ENCODE peak calls at places on chromosomes 3 and 15, in five cellular contexts. Y, G, S, Q and E are unnamed samples.

GRCh38 chr3:184335291-184335660 is 2.1 kb upstream of the FAM131A start:
- DNase-seq in S (no peak), Y (no peak), G (no peak), Q (peak; percentile 56), E (no peak)

GRCh38 chr15:99143655-99144610 is 39.1 kb downstream of the SYNM start:
- DNase-seq in S (no peak), Y (peak; percentile 35), G (no peak), Q (no peak), E (no peak)

GRCh38 chr15:99703603-99704443 is 29.4 kb downstream of the LYSMD4 start:
- DNase-seq in G (peak; percentile 61), Y (peak; percentile 62), Q (no peak), S (no peak), E (peak; percentile 61)

GRCh38 chr3:71444028-71444860 is 139.3 kb downstream of the FOXP1 start:
- DNase-seq in Y (no peak), G (no peak), Q (peak; percentile 73), S (peak; percentile 82), E (no peak)

GRCh38 chr3:71010731-71011455 is 572.6 kb downstream of the FOXP1 start:
- DNase-seq in Y (no peak), G (no peak), S (peak; percentile 20), Q (no peak), E (no peak)

GRCh38 chr3:186909078-186909853 is 21.1 kb upstream of the ST6GAL1 start:
- DNase-seq in G (no peak), Y (peak; percentile 37), S (no peak), Q (no peak), E (peak; percentile 52)

GRCh38 chr3:124883191-124883747 is 3.9 kb downstream of the ITGB5 start:
- DNase-seq in S (no peak), Y (no peak), G (no peak), Q (no peak), E (no peak)

GRCh38 chr3:53169045-53169831 is 8.2 kb downstream of the PRKCD start:
- DNase-seq in S (no peak), Y (peak; percentile 71), G (no peak), Q (peak; percentile 79), E (no peak)

GRCh38 chr15:96565266-96565665 is 234.8 kb downstream of the NR2F2 start:
- DNase-seq in S (no peak), G (no peak), Q (no peak), Y (no peak), E (no peak)
- TF ChIP-seq JUND in S (no peak), G (no peak), Q (no peak), Y (no peak), E (no peak)

DNA sequence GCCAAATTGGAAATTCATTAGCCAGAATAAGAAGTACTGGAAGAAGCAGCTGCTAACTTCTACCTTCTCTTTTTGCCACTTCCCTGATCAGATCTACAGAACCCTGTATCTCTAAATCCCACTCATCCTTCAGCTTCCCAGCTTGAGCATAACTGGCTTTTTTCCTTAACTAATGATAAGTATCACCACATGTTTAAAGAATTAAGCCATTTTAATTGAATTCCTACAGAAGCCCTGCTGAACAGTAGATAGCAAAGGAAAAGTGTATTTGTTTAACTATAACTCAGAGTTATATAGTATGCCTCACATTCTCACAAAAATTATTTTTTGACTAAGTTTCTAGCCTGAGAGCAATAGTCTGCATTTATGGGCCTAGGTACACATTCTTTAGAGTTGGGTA is 262.4 kb downstream of the UBE2E2 start:
- DNase-seq in Q (peak; percentile 38), G (no peak), Y (no peak), S (no peak), E (no peak)
- TF ChIP-seq REST in Q (no peak), G (no peak), Y (no peak), S (no peak), E (no peak)

GRCh38 chr15:74815121-74815933 is 2.7 kb downstream of the LMAN1L start:
- DNase-seq in G (no peak), Y (no peak), Q (peak; percentile 53), S (no peak), E (no peak)
- TF ChIP-seq JUND in G (no peak), Y (no peak), Q (no peak), S (no peak), E (no peak)

DNA sequence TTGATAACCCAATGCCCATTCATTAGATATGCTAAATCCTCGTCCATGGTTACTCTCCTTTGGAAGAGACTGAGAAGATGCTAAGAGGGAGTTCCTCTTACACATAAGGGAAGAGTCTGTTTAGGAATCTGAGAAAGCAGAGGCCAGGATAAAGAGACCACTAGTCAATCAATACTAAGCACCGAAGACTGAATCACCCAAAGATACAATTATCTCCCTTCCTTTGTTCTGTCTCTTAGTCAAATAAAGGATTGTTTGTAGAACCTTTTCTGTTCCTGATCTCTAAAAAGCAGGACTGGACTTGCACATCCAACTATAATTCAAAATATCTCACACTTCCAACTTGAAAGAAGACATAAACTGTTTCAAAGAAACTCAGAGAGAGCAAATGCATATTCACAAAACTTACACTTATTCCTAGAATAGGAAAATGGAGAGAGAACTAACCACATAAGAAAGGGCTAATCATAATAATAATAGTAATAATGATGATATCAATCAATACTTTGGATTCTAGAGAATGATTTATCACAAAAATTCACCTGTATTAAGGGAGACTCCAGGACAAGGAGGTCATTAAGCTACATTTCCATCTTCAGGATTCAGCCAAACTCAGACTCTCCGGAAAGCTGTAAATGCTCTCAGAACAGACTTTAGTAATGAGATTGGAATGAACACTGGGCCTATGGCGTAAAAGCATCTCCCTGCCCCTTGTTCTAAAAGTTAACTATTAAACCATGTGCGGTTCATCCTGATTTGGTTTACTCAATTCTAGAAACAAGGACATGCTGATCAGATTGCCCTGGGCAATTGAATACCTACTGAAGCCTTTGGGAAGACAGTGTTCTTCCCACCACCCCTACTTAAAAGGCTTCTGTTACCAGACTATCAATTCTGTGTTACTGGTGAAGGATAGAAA is 401.5 kb downstream of the ZBTB20 start:
- DNase-seq in G (peak; percentile 89), Y (peak; percentile 91), S (no peak), Q (no peak), E (no peak)
- TF ChIP-seq REST in G (no peak), Y (no peak), S (no peak), Q (no peak), E (no peak)